ENCODE peak calls at places on chromosome 7, in seven cellular contexts. M, Z, A, J, I, X and S are unnamed samples.

GRCh38 chr7:94384315-94384714 is 10.4 kb upstream of the COL1A2 start:
- DNase-seq in I (no peak), X (no peak), A (no peak), Z (no peak), J (no peak), M (no peak), S (no peak)

GRCh38 chr7:80277434-80278427 is 143.1 kb downstream of the GNAI1 start:
- DNase-seq in M (peak; percentile 81), Z (no peak), A (peak; percentile 28), I (no peak), X (no peak), J (peak; percentile 70), S (peak; percentile 14)

GRCh38 chr7:139598642-139599041 is 75.2 kb downstream of the CLEC2L start:
- DNase-seq in X (no peak), J (no peak), Z (no peak), M (no peak), I (no peak), A (no peak), S (no peak)

GRCh38 chr7:79647711-79648110 is 194.2 kb upstream of the MAGI2 start:
- DNase-seq in J (no peak), A (no peak), Z (no peak), I (no peak), X (no peak), M (no peak), S (no peak)

GRCh38 chr7:36802459-36802858 is 78.2 kb upstream of the AOAH start:
- DNase-seq in I (no peak), M (no peak), Z (no peak), J (no peak), X (no peak), A (no peak), S (no peak)

GRCh38 chr7:94907026-94907419 is 371 bp upstream of the PPP1R9A start:
- DNase-seq in M (peak; percentile 8), A (no peak), X (no peak), I (no peak), Z (no peak), J (no peak), S (no peak)

GRCh38 chr7:22210355-22210754 is 146.6 kb downstream of the RAPGEF5 start:
- DNase-seq in I (no peak), X (peak; percentile 17), J (no peak), M (no peak), Z (no peak), A (no peak), S (peak; percentile 52)

GRCh38 chr7:135181261-135181928 is 10.9 kb upstream of the CYREN start:
- DNase-seq in A (no peak), J (no peak), X (no peak), M (no peak), I (no peak), Z (no peak), S (no peak)

GRCh38 chr7:30920021-30920583 is 8.4 kb downstream of the AQP1 start:
- DNase-seq in J (no peak), X (no peak), M (no peak), A (no peak), Z (no peak), I (no peak), S (no peak)

GRCh38 chr7:29987083-29987482 is 2.5 kb downstream of the SCRN1 start:
- DNase-seq in A (no peak), Z (no peak), M (peak; percentile 26), I (no peak), X (peak; percentile 37), J (no peak), S (no peak)

GRCh38 chr7:362416-363096 is 72.6 kb downstream of the FOXL3 start:
- DNase-seq in I (no peak), Z (no peak), J (no peak), A (no peak), X (no peak), M (no peak), S (no peak)

GRCh38 chr7:134086998-134087735 is 40.0 kb upstream of the LRGUK start:
- DNase-seq in Z (no peak), A (no peak), X (no peak), M (no peak), J (no peak), I (no peak), S (no peak)

GRCh38 chr7:134085315-134085714 is 41.8 kb upstream of the LRGUK start:
- DNase-seq in A (no peak), Z (no peak), X (no peak), J (no peak), I (no peak), M (no peak), S (no peak)

GRCh38 chr7:134084488-134085144 is 42.5 kb upstream of the LRGUK start:
- DNase-seq in A (no peak), Z (no peak), X (peak; percentile 44), J (no peak), I (no peak), M (no peak), S (no peak)

GRCh38 chr7:134088199-134088598 is 38.9 kb upstream of the LRGUK start:
- DNase-seq in M (no peak), Z (no peak), X (no peak), A (no peak), J (no peak), I (no peak), S (no peak)

DNA sequence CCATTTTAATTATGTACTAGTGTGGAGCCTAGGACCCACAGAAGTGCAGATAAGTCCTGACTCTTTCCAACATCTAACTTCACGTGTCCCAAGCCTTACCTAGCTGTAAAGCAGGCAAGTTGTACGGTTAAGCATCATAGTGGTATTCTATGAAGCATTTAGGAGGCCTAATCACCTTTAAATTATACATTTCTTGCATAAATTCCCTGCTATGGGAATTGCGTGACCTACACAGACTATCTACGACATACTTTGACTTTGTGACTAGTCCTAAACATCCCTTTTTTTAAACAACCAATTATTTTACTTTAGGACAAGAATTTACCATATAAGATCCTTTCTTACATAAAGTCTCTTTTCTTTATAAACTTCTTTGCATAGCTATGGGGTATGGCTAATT is 37.7 kb upstream of the LRGUK start:
- DNase-seq in X (no peak), M (no peak), Z (no peak), I (no peak), A (no peak), J (no peak), S (no peak)
- H3K4me3 ChIP-seq in X (no peak overlapping the region), M (no peak overlapping the region), Z (no peak overlapping the region), I (no peak overlapping the region), A (no peak overlapping the region), J (no peak overlapping the region), S (no peak overlapping the region)

DNA sequence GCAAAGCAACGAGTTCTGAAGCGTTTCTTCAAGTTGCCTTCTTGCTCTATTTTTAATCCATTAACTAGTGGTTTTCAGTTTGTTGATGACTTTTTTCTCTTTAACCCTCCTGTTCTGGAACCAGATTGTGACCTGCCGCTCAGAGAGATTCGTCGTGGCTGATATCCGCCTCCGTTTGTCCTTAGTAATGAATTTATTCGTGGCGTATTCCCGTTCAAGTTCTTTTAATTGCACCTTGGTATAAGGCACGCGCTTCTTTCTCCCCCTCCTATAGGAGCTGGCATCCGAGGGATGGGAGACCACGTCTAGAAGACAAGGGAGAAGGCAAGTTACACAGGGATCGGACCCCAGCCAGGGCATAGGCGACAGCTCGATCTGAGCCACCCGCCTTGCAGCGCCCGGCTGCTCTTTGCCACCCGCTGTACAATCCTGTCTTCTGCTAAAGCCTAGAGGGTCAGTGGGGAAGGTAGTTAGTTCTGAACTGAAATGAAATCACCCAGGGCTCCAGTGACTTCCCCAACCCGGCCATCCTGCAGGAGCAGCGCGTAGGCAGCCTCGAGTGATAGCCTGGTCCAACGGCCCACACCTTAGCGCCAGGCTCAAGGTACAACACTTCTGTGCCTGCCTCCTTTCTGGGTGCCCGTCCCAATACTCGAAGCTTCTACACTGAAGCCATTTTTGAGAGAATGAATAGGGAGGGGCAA is 1.6 kb downstream of the HOXA13 start:
- DNase-seq in X (no peak), Z (no peak), J (no peak), M (no peak), A (no peak), I (no peak), S (no peak)
- H3K4me3 ChIP-seq in X (no peak overlapping the region), Z (no peak overlapping the region), J (peak overlapping the region; percentile 83), M (no peak overlapping the region), A (no peak overlapping the region), I (no peak overlapping the region), S (no peak overlapping the region)

GRCh38 chr7:70588151-70588550 is 543.8 kb upstream of the GALNT17 start:
- DNase-seq in X (no peak), J (no peak), M (no peak), I (no peak), Z (no peak), A (no peak), S (no peak)

GRCh38 chr7:70588610-70589009 is 543.3 kb upstream of the GALNT17 start:
- DNase-seq in M (no peak), I (no peak), Z (no peak), X (no peak), J (no peak), A (no peak), S (no peak)

GRCh38 chr7:70586822-70587221 is 545.1 kb upstream of the GALNT17 start:
- DNase-seq in X (no peak), M (no peak), J (no peak), A (no peak), Z (no peak), I (no peak), S (no peak)

GRCh38 chr7:70589010-70589409 is 542.9 kb upstream of the GALNT17 start:
- DNase-seq in J (no peak), I (no peak), Z (no peak), M (no peak), A (no peak), X (no peak), S (no peak)

DNA sequence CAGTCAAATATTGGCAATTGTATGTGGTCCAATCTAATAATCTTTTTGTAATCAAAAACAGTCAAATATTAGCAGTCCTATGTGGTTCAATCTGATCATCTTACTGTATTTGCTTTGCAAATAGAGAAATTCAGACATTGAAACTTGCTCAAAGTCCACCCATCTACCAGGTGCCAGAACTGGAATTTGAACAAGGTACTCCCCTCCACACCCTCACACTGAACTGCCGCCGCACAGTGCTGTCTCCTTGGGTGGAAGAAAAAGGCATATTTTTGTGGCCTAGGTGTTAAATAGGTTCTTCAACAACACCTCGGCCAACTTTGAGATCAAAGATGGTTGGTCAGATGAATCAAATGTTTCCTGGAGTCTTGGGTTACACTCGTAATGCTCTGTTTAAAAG is 544.2 kb upstream of the GALNT17 start:
- DNase-seq in J (no peak), I (no peak), X (no peak), M (no peak), Z (no peak), A (no peak), S (no peak)
- H3K4me3 ChIP-seq in J (no peak overlapping the region), I (no peak overlapping the region), X (no peak overlapping the region), M (no peak overlapping the region), Z (no peak overlapping the region), A (no peak overlapping the region), S (no peak overlapping the region)

GRCh38 chr7:104967088-104967487 is 46.9 kb upstream of the KMT2E start:
- DNase-seq in J (no peak), X (no peak), Z (no peak), M (no peak), A (no peak), I (no peak), S (no peak)

GRCh38 chr7:104968648-104969047 is 45.4 kb upstream of the KMT2E start:
- DNase-seq in A (no peak), J (no peak), I (no peak), M (no peak), Z (no peak), X (no peak), S (no peak)

GRCh38 chr7:104966022-104966421 is 48.0 kb upstream of the KMT2E start:
- DNase-seq in I (no peak), A (no peak), J (no peak), Z (no peak), M (no peak), X (no peak), S (no peak)

GRCh38 chr7:104969183-104969582 is 44.8 kb upstream of the KMT2E start:
- DNase-seq in Z (no peak), M (no peak), X (no peak), A (no peak), I (no peak), J (no peak), S (no peak)

GRCh38 chr7:104967595-104967994 is 46.4 kb upstream of the KMT2E start:
- DNase-seq in J (no peak), X (no peak), A (peak; percentile 46), M (peak; percentile 77), I (no peak), Z (no peak), S (peak; percentile 87)
- H3K4me3 ChIP-seq in J (no peak overlapping the region), X (no peak overlapping the region), A (no peak overlapping the region), M (no peak overlapping the region), I (no peak overlapping the region), Z (no peak overlapping the region), S (no peak overlapping the region)